ENCODE peak calls at places on chromosomes 2 and 18, in four cellular contexts. G is astrocyte of the spinal cord, B is occipital lobe, Y is T-cell. Q is an unnamed sample.
A peak's percentile ranks its signal among the peaks of the same experiment; 100 is the strongest.

GRCh38 chr2:46268196-46268595 is 29.0 kb upstream of the EPAS1 start:
- DNase-seq in G (no peak), B (no peak), Y (no peak), Q (no peak)

GRCh38 chr2:109638807-109639206 is 24.6 kb downstream of the SOWAHC start:
- DNase-seq in G (peak; percentile 51), B (no peak), Y (no peak), Q (no peak)

GRCh38 chr2:26634636-26635230 is 6.4 kb downstream of the CIB4 start:
- DNase-seq in B (no peak), Y (no peak), G (no peak), Q (no peak)

GRCh38 chr2:9832586-9832985 is 10.7 kb upstream of the TAF1B start:
- DNase-seq in Y (no peak), G (no peak), B (no peak), Q (no peak)

GRCh38 chr2:45067859-45068642 is 58.8 kb upstream of the SIX2 start:
- DNase-seq in Y (no peak), B (no peak), G (no peak), Q (no peak)

GRCh38 chr18:50729326-50729725 is 90.5 kb downstream of the MRO start:
- DNase-seq in G (no peak), Y (no peak), B (no peak), Q (no peak)

GRCh38 chr2:230870544-230871360 is 6.0 kb downstream of the ITM2C start:
- DNase-seq in G (no peak), Y (no peak), B (no peak), Q (no peak)

GRCh38 chr2:64837116-64837704 is 152.0 kb upstream of the SLC1A4 start:
- DNase-seq in G (no peak), Y (no peak), B (no peak), Q (no peak)

GRCh38 chr2:105926960-105927678 is 182.4 kb downstream of the NCK2 start:
- DNase-seq in Y (peak; percentile 60), G (no peak), B (no peak), Q (peak; percentile 11)

GRCh38 chr2:12303181-12304030 is 413.3 kb upstream of the TRIB2 start:
- DNase-seq in G (peak; percentile 99), Y (no peak), B (no peak), Q (no peak)

GRCh38 chr2:86368181-86368824 is 30.9 kb upstream of the REEP1 start:
- DNase-seq in B (no peak), G (peak; percentile 24), Y (no peak), Q (no peak)

GRCh38 chr2:96111823-96112500 is 4.4 kb downstream of the ADRA2B start:
- DNase-seq in Y (no peak), G (no peak), B (no peak), Q (no peak)

GRCh38 chr2:172428841-172429173 is 1.4 kb downstream of the ITGA6 start:
- DNase-seq in B (no peak), Y (no peak), G (no peak), Q (no peak)

GRCh38 chr2:207416936-207417718 is 112.6 kb upstream of the CREB1 start:
- DNase-seq in Y (no peak), B (no peak), G (no peak), Q (peak; percentile 29)

GRCh38 chr18:22670914-22671313 is 253.2 kb upstream of the CTAGE1 start:
- DNase-seq in Y (no peak), G (no peak), B (no peak), Q (no peak)

GRCh38 chr2:62333961-62334360 is 138.0 kb downstream of the B3GNT2 start:
- DNase-seq in G (no peak), Y (no peak), B (no peak), Q (no peak)

GRCh38 chr2:153953761-153954160 is 82.0 kb downstream of the GALNT13 start:
- DNase-seq in Y (no peak), G (no peak), B (no peak), Q (no peak)

GRCh38 chr2:9994462-9994861 is 43.0 kb downstream of the GRHL1 start:
- DNase-seq in Y (no peak), G (no peak), B (no peak), Q (no peak)

GRCh38 chr2:27735263-27735904 is 36.1 kb upstream of the MRPL33 start:
- DNase-seq in G (peak; percentile 51), B (peak; percentile 52), Y (peak; percentile 39), Q (peak; percentile 34)

GRCh38 chr2:120914839-120915521 is 179.3 kb downstream of the GLI2 start:
- DNase-seq in Y (no peak), B (no peak), G (peak; percentile 86), Q (no peak)

GRCh38 chr2:191065785-191066184 is 51.8 kb upstream of the STAT1 start:
- DNase-seq in G (no peak), B (no peak), Y (no peak), Q (no peak)

GRCh38 chr2:205461678-205462665 is 220.3 kb upstream of the NRP2 start:
- DNase-seq in B (no peak), Y (no peak), G (no peak), Q (no peak)

GRCh38 chr18:13455960-13456471 is 237.5 kb downstream of the LDLRAD4 start:
- DNase-seq in B (no peak), G (no peak), Y (no peak), Q (no peak)

GRCh38 chr2:66661253-66662173 is 226.6 kb downstream of the MEIS1 start:
- DNase-seq in G (no peak), Y (no peak), B (no peak), Q (no peak)

GRCh38 chr2:137262600-137262999 is 497.3 kb downstream of the THSD7B start:
- DNase-seq in Y (no peak), G (no peak), B (no peak), Q (no peak)

GRCh38 chr2:102204638-102205037 is 17.8 kb downstream of the IL1RL2 start:
- DNase-seq in Y (no peak), B (no peak), G (no peak), Q (no peak)

GRCh38 chr2:236769981-236770671 is 200.5 kb downstream of the ACKR3 start:
- DNase-seq in G (peak; percentile 99), B (peak; percentile 70), Y (no peak), Q (no peak)

GRCh38 chr2:151991010-151991409 is 107.8 kb downstream of the CACNB4 start:
- DNase-seq in Y (no peak), B (no peak), G (no peak), Q (no peak)

GRCh38 chr2:109264595-109265328 is 135.8 kb downstream of the SH3RF3 start:
- DNase-seq in G (peak; percentile 76), B (peak; percentile 56), Y (no peak), Q (no peak)

GRCh38 chr2:85719609-85720240 is 25.6 kb downstream of the GNLY start:
- DNase-seq in G (no peak), B (no peak), Y (no peak), Q (no peak)

GRCh38 chr2:30232027-30232800 is 880 bp downstream of the LBH start:
- DNase-seq in Y (peak; percentile 82), B (no peak), G (peak; percentile 31), Q (peak; percentile 90)

Q was measured in immature natural killer cell.